ENCODE peak calls at places on chromosomes 3 and 15, in five cellular contexts. M, W, K, G and Y are unnamed samples.

GRCh38 chr3:140117111-140117526 is 182.1 kb downstream of the CLSTN2 start:
- DNase-seq in W (no peak), G (no peak), K (no peak), M (no peak), Y (no peak)

GRCh38 chr3:29144807-29145206 is 136.1 kb upstream of the RBMS3 start:
- DNase-seq in W (peak), K (peak), M (no peak), G (no peak), Y (peak)

GRCh38 chr3:11161666-11162065 is 7.4 kb downstream of the HRH1 start:
- DNase-seq in G (no peak), W (no peak), K (no peak), M (no peak), Y (no peak)

GRCh38 chr3:195037017-195037373 is 234.0 kb downstream of the XXYLT1 start:
- DNase-seq in G (no peak), K (no peak), W (no peak), M (no peak), Y (no peak)

GRCh38 chr3:169634618-169635236 is 28.8 kb downstream of the MECOM start:
- DNase-seq in K (peak), M (no peak), W (no peak), G (peak), Y (no peak)

GRCh38 chr3:100411091-100411982 is 10.0 kb downstream of the LNP1 start:
- DNase-seq in M (no peak), K (no peak), G (no peak), W (no peak), Y (no peak)

GRCh38 chr3:123271466-123272159 is 69.9 kb downstream of the SEC22A start:
- DNase-seq in W (peak), M (no peak), G (peak), K (peak), Y (no peak)

GRCh38 chr3:99920530-99921376 is 103.1 kb downstream of the CMSS1 start:
- DNase-seq in K (peak), W (peak), M (no peak), G (peak), Y (peak)

GRCh38 chr3:48402281-48402732 is 27.6 kb downstream of the PLXNB1 start:
- DNase-seq in G (peak), W (peak), M (no peak), K (peak), Y (peak)

GRCh38 chr3:112109313-112109712 is 23.1 kb downstream of the C3orf52 start:
- DNase-seq in G (no peak), K (no peak), W (no peak), M (no peak), Y (no peak)

GRCh38 chr15:52657338-52657737 is 21.9 kb downstream of the ATOSA start:
- DNase-seq in W (no peak), K (no peak), M (no peak), G (no peak), Y (no peak)

GRCh38 chr3:174614046-174614445 is 245.1 kb upstream of the NAALADL2 start:
- DNase-seq in W (no peak), M (no peak), G (no peak), K (no peak), Y (no peak)

GRCh38 chr15:77107531-77108355 is 36.8 kb upstream of the TSPAN3 start:
- DNase-seq in G (peak), K (peak), W (peak), M (peak), Y (no peak)

GRCh38 chr15:87777054-87777498 is 479.5 kb downstream of the NTRK3 start:
- DNase-seq in W (no peak), G (no peak), K (peak), M (no peak), Y (no peak)

GRCh38 chr3:195240171-195240701 is 30.7 kb downstream of the XXYLT1 start:
- DNase-seq in W (peak), K (no peak), G (peak), M (no peak), Y (no peak)

GRCh38 chr3:31157893-31158620 is 263.6 kb upstream of the GADL1 start:
- DNase-seq in K (no peak), M (no peak), W (no peak), G (no peak), Y (peak)

GRCh38 chr3:81451611-81452010 is 309.8 kb downstream of the GBE1 start:
- DNase-seq in K (no peak), W (no peak), G (no peak), M (no peak), Y (no peak)

GRCh38 chr3:168205451-168205850 is 109.7 kb upstream of the GOLIM4 start:
- DNase-seq in M (no peak), K (no peak), G (no peak), W (no peak), Y (no peak)

GRCh38 chr15:73286356-73286755 is 82.4 kb downstream of the HCN4 start:
- DNase-seq in M (no peak), W (no peak), G (no peak), K (no peak), Y (no peak)

GRCh38 chr3:130849111-130849552 is 44.8 kb upstream of the ATP2C1 start:
- DNase-seq in M (no peak), G (peak), K (peak), W (no peak), Y (no peak)

GRCh38 chr3:114867359-114867758 is 279.7 kb downstream of the ZBTB20 start:
- DNase-seq in M (no peak), G (no peak), K (peak), W (no peak), Y (no peak)

GRCh38 chr3:188394588-188394987 is 240.6 kb downstream of the LPP start:
- DNase-seq in W (no peak), G (no peak), K (no peak), M (no peak), Y (no peak)

GRCh38 chr3:111070772-111071256 is 802 bp upstream of the NECTIN3 start:
- DNase-seq in G (no peak), W (no peak), K (no peak), M (no peak), Y (no peak)

GRCh38 chr15:63176302-63176701 is 13.1 kb upstream of the RAB8B start:
- DNase-seq in M (no peak), W (no peak), G (no peak), K (no peak), Y (no peak)

GRCh38 chr3:45582407-45582806 is 12.1 kb upstream of the LIMD1 start:
- DNase-seq in G (no peak), M (no peak), W (peak), K (no peak), Y (no peak)

GRCh38 chr3:123638936-123639680 is 54.3 kb upstream of the HACD2 start:
- DNase-seq in W (peak), G (no peak), M (no peak), K (no peak), Y (no peak)

GRCh38 chr3:15859507-15860013 is 61.8 kb upstream of the ANKRD28 start:
- DNase-seq in M (peak), K (peak), W (peak), G (peak), Y (peak)

GRCh38 chr15:63156708-63157065 is 590 bp downstream of the RPS27L start:
- DNase-seq in W (peak), K (peak), M (no peak), G (peak), Y (peak)

GRCh38 chr15:78925076-78925624 is 19.7 kb downstream of the CTSH start:
- DNase-seq in W (no peak), G (no peak), M (no peak), K (no peak), Y (peak)

GRCh38 chr3:81242871-81243270 is 518.6 kb downstream of the GBE1 start:
- DNase-seq in G (no peak), W (no peak), K (no peak), M (no peak), Y (no peak)

GRCh38 chr3:94303897-94304296 is 241.0 kb downstream of the NSUN3 start:
- DNase-seq in G (no peak), M (no peak), K (no peak), W (no peak), Y (no peak)

GRCh38 chr3:30343861-30344260 is 262.5 kb upstream of the TGFBR2 start:
- DNase-seq in K (no peak), W (no peak), M (no peak), G (no peak), Y (no peak)

GRCh38 chr3:194123735-194124134 is 12.2 kb upstream of the HES1 start:
- DNase-seq in W (no peak), K (no peak), G (peak), M (no peak), Y (no peak)

GRCh38 chr3:9398715-9399708 is 1.6 kb downstream of the SETD5 start:
- DNase-seq in W (no peak), G (peak), M (no peak), K (peak), Y (no peak)

GRCh38 chr3:71453822-71454512 is 129.6 kb downstream of the FOXP1 start:
- DNase-seq in G (peak), W (no peak), M (no peak), K (peak), Y (no peak)

DNA sequence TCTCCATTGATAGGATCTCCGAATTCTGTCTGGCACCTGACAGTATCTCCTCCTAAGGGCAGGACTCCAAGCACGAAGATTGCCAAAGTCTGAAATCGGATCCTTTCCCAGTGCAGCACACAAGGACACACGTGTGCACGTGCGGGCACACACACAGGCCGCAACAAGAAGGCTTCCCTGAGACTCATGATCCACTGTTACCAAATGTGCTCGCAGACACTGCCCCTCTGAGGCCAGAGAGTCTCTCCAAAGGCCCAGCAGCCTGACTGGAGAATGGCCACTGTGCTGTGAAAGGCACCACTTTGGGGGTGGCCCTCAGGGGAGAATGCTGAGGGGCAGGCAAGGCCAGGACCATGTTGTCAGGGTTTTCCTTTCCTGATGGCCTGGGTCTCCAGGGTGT is 112.0 kb upstream of the ETV5 start:
- DNase-seq in G (no peak), W (no peak), K (peak), M (no peak), Y (no peak)
- TF ChIP-seq CTCF in G (no peak), W (no peak), K (no peak), M (peak), Y (no peak)

DNA sequence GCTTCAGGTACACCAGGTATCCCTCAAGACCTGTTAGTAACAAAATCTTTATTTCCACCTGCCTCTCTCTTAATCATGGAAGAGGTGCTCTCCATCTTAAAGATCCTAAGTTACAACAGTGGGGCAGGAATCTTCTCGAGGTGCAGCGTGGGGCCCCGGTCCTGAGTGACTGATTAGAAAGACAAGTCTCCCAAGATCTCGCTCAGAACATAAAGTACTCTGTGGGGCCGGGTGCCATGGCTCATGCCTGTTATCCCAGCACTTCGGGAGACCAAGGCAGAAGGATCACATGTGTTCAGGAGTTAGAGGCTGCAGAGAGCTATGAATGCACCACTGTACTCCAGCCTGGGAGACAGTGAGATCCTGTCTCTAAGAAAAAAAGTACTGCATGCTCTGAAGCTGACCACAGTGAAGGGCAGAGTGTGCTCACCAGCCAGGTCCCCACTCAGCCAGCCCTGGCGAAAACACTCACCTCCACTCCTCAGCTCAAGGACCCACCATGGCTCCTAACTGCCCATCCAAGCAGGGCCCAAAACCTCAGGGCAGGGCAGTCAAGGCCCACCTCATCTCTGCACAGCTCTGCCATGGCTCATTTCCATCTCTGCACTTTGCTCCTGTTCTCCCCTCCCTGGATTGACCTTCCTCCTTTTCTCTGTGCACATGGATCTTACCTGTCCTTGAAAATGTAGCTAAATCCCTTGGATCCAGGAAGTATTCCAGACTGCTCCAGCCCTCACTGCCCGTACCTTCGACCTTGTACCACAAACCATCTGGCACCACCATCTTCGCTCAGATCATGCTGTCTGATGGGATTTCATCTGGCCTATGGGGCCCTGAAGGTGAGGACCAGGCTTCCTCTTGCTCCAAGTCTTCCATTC is 7.1 kb downstream of the SEMA7A start:
- DNase-seq in W (no peak), M (no peak), G (no peak), K (no peak), Y (no peak)
- H3K27ac ChIP-seq in W (no peak), M (no peak), G (no peak), K (no peak), Y (no peak)

GRCh38 chr15:90248760-90249122 is 615 bp upstream of the TTLL13 start:
- DNase-seq in K (no peak), W (no peak), G (no peak), M (no peak), Y (no peak)

GRCh38 chr15:90249123-90249863 is at the start of gene TTLL13:
- DNase-seq in G (peak), K (peak), M (peak), W (peak), Y (peak)
- H3K4me3 ChIP-seq in G (peak), K (peak), M (peak), W (peak), Y (peak)

DNA sequence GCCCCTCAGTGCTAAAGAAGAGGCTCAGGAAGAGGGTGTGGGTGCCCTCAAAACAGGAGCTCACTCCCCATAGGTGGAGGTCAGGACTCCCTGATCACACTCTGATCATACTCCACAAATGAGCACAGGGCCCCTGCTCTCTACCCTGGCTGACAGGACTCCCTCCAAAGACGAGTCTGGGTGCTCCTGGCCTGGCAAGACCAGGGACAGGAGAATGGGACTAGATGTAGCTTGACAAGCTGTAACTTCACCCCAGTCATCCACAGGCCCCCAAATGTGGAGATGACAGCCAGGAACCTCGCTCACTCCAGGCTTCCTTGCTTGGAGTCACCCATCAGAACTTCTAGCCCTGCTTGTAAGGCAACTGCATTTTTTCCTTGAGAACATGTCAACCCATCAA is 11.1 kb downstream of the SCN5A start:
- DNase-seq in M (no peak), W (no peak), G (no peak), K (no peak), Y (no peak)
- TF ChIP-seq CTCF in M (no peak), W (no peak), G (no peak), K (no peak), Y (no peak)

GRCh38 chr3:65899226-65899625 is 139.5 kb downstream of the MAGI1 start:
- DNase-seq in G (no peak), K (no peak), M (no peak), W (no peak), Y (no peak)
- H3K27ac ChIP-seq in G (no peak), K (no peak), M (no peak), W (no peak), Y (no peak)

DNA sequence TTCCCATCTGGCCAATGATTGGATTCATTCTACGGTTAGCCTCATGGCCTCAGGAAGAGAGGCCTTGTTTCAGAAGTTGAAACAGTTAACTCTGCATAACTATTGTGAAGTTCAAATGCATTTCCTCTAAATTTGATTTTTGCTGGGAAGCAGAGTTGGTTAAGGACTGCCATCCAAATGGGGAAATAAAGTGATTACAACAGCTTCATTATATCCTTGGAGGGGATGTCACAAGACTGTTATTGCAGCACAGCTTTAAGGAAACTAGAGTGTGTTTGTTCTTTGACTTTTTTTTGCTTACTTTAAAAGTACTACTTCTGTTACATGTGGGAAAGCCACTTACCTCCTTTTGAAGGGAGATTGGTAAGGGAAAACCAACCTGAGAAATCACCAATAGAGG is 164.8 kb downstream of the AKAP13 start:
- DNase-seq in K (no peak), M (no peak), W (no peak), G (no peak), Y (no peak)
- H3K4me3 ChIP-seq in K (no peak), M (no peak), W (no peak), G (no peak), Y (no peak)

GRCh38 chr3:55678521-55679216 is 191.6 kb upstream of the WNT5A start:
- DNase-seq in W (no peak), G (no peak), M (no peak), K (no peak), Y (no peak)
- TF ChIP-seq CTCF in W (no peak), G (no peak), M (no peak), K (no peak), Y (no peak)

GRCh38 chr15:98803228-98804056 is 155.1 kb downstream of the IGF1R start:
- DNase-seq in W (no peak), M (no peak), G (no peak), K (no peak), Y (no peak)

GRCh38 chr15:98806275-98806895 is 158.0 kb downstream of the IGF1R start:
- DNase-seq in K (no peak), G (no peak), W (no peak), M (no peak), Y (no peak)

GRCh38 chr15:98804057-98804380 is 155.7 kb downstream of the IGF1R start:
- DNase-seq in W (no peak), M (no peak), G (no peak), K (no peak), Y (no peak)

GRCh38 chr15:98807262-98807661 is 158.9 kb downstream of the IGF1R start:
- DNase-seq in G (no peak), K (no peak), M (no peak), W (no peak), Y (no peak)

DNA sequence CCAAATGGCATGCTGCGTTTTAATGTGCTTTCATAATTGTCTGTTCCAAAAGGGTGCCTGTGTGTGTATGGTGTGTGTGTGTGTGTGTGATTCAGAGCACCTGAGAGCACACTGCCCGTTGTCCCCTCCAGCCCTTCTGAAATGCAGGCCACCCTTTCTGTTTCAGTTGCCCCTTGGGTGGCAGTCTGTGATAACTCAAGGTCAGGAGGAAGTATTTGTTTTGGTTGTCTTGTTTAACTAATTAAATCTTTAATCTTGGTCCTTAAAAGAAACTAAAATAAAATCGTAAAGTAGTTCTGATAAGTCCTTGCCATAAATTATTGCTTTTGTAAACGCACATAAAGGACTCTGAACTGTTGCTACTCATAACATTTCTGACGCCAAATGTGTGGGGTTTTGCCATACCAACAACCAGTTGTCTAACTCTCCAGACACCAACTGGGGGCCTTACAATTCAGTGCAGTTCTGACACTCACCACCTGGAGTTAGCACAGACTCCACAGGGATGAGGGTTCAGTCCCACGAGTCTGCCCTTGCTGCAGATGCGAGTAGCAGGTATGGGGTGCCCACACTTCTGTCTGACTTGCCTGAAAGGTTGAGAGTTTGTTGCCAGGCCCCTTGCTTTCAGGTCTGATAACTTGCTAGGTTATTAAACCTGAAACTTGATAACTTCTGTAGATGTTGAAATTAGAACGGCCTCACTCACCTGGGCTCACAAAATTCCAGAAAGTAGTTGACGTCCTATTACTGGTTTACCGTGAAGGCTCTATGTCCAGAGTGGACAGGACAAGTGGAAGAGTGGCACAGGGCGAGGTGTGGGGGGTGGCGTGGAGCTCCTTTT is 157.3 kb downstream of the IGF1R start:
- DNase-seq in W (no peak), K (peak), M (no peak), G (no peak), Y (no peak)
- H3K27ac ChIP-seq in W (no peak), K (no peak), M (no peak), G (peak), Y (no peak)